ENCODE peak calls at places on chromosomes 5 and 9, in eight cellular contexts. One of them, this sample, is unnamed. For H3K9me3, the result is how much of the 10 kb centered on the place peaks cover.

GRCh38 chr5:177996660-177997318 is 747 bp upstream of the PROP1 start:
- DNase-seq in IMR-90: no peak
- DNase-seq in aorta: no peak
- DNase-seq in PC-3: no peak
- DNase-seq in SJCRH30: no peak
- DNase-seq in WERI-Rb-1: no peak
- DNase-seq in pancreas: no peak
- DNase-seq in heart left ventricle: no peak
- DNase-seq in this sample: no peak

GRCh38 chr5:154285661-154286408 is 95.3 kb downstream of the GALNT10 start:
- DNase-seq in aorta: no peak
- DNase-seq in heart left ventricle: no peak
- DNase-seq in SJCRH30: no peak
- DNase-seq in WERI-Rb-1: no peak
- DNase-seq in IMR-90: peak
- DNase-seq in pancreas: no peak
- DNase-seq in PC-3: peak
- DNase-seq in this sample: peak

GRCh38 chr5:148224131-148224742 is 14.1 kb upstream of the MARCOL start:
- DNase-seq in pancreas: no peak
- DNase-seq in WERI-Rb-1: no peak
- DNase-seq in PC-3: peak
- DNase-seq in aorta: no peak
- DNase-seq in IMR-90: no peak
- DNase-seq in SJCRH30: no peak
- DNase-seq in heart left ventricle: no peak
- DNase-seq in this sample: no peak

GRCh38 chr9:6656901-6657300 is 11.4 kb upstream of the GLDC start:
- DNase-seq in PC-3: no peak
- DNase-seq in heart left ventricle: no peak
- DNase-seq in WERI-Rb-1: no peak
- DNase-seq in aorta: no peak
- DNase-seq in IMR-90: no peak
- DNase-seq in SJCRH30: no peak
- DNase-seq in pancreas: no peak
- DNase-seq in this sample: no peak

GRCh38 chr9:137030931-137031527 is 859 bp downstream of the FUT7 start:
- DNase-seq in SJCRH30: no peak
- DNase-seq in pancreas: no peak
- DNase-seq in aorta: no peak
- DNase-seq in heart left ventricle: no peak
- DNase-seq in IMR-90: no peak
- DNase-seq in WERI-Rb-1: no peak
- DNase-seq in PC-3: no peak
- DNase-seq in this sample: no peak

GRCh38 chr9:117258201-117258866 is 156.5 kb downstream of the ASTN2 start:
- DNase-seq in WERI-Rb-1: no peak
- DNase-seq in SJCRH30: no peak
- DNase-seq in IMR-90: no peak
- DNase-seq in heart left ventricle: no peak
- DNase-seq in PC-3: no peak
- DNase-seq in pancreas: no peak
- DNase-seq in aorta: no peak
- DNase-seq in this sample: no peak

GRCh38 chr5:75214928-75215327 is 21.8 kb downstream of the ANKRD31 start:
- DNase-seq in heart left ventricle: no peak
- DNase-seq in PC-3: no peak
- DNase-seq in WERI-Rb-1: no peak
- DNase-seq in SJCRH30: no peak
- DNase-seq in IMR-90: no peak
- DNase-seq in aorta: no peak
- DNase-seq in pancreas: no peak
- DNase-seq in this sample: no peak

GRCh38 chr9:77953590-77953989 is 78.0 kb downstream of the GNAQ start:
- DNase-seq in PC-3: no peak
- DNase-seq in pancreas: no peak
- DNase-seq in IMR-90: no peak
- DNase-seq in aorta: no peak
- DNase-seq in SJCRH30: no peak
- DNase-seq in WERI-Rb-1: no peak
- DNase-seq in heart left ventricle: no peak
- DNase-seq in this sample: no peak

GRCh38 chr5:150183436-150183835 is 6.4 kb upstream of the SLC6A7 start:
- DNase-seq in IMR-90: no peak
- DNase-seq in aorta: no peak
- DNase-seq in SJCRH30: no peak
- DNase-seq in heart left ventricle: no peak
- DNase-seq in pancreas: no peak
- DNase-seq in WERI-Rb-1: no peak
- DNase-seq in PC-3: no peak
- DNase-seq in this sample: no peak

DNA sequence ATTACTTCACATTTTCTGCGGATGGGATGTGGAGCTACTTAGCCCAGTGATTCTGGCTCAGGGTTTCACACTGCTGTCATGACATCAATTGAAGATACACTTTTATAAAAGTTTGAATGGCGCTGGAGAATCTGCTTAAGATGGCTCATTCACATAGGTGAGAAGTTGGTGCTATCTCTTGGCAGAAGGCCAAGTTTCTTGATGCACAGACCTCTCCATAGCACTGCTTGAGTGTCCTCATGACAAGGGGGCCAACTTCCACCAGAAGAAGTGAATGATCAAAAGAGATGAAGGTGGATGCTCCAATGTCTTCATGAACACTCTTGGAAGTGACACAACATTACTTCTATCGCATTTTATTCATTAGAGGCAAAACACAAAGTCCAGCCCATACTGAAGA is 403.7 kb upstream of the CCNG1 start:
- DNase-seq in IMR-90: no peak
- DNase-seq in aorta: no peak
- DNase-seq in PC-3: no peak
- DNase-seq in SJCRH30: no peak
- DNase-seq in WERI-Rb-1: no peak
- DNase-seq in heart left ventricle: no peak
- DNase-seq in pancreas: no peak
- DNase-seq in this sample: no peak
- H3K9me3 ChIP-seq in IMR-90: under half
- H3K9me3 ChIP-seq in aorta: under half
- H3K9me3 ChIP-seq in PC-3: under half
- H3K9me3 ChIP-seq in SJCRH30: under half
- H3K9me3 ChIP-seq in WERI-Rb-1: under half
- H3K9me3 ChIP-seq in heart left ventricle: under half
- H3K9me3 ChIP-seq in pancreas: under half
- H3K9me3 ChIP-seq in this sample: under half

GRCh38 chr5:179033004-179033580 is 9.5 kb downstream of the ZNF879 start:
- DNase-seq in PC-3: no peak
- DNase-seq in SJCRH30: no peak
- DNase-seq in heart left ventricle: no peak
- DNase-seq in WERI-Rb-1: no peak
- DNase-seq in aorta: no peak
- DNase-seq in IMR-90: no peak
- DNase-seq in pancreas: no peak
- DNase-seq in this sample: no peak
- H3K9me3 ChIP-seq in PC-3: under half
- H3K9me3 ChIP-seq in SJCRH30: under half
- H3K9me3 ChIP-seq in heart left ventricle: half or more
- H3K9me3 ChIP-seq in WERI-Rb-1: under half
- H3K9me3 ChIP-seq in aorta: under half
- H3K9me3 ChIP-seq in IMR-90: half or more
- H3K9me3 ChIP-seq in pancreas: under half
- H3K9me3 ChIP-seq in this sample: half or more

DNA sequence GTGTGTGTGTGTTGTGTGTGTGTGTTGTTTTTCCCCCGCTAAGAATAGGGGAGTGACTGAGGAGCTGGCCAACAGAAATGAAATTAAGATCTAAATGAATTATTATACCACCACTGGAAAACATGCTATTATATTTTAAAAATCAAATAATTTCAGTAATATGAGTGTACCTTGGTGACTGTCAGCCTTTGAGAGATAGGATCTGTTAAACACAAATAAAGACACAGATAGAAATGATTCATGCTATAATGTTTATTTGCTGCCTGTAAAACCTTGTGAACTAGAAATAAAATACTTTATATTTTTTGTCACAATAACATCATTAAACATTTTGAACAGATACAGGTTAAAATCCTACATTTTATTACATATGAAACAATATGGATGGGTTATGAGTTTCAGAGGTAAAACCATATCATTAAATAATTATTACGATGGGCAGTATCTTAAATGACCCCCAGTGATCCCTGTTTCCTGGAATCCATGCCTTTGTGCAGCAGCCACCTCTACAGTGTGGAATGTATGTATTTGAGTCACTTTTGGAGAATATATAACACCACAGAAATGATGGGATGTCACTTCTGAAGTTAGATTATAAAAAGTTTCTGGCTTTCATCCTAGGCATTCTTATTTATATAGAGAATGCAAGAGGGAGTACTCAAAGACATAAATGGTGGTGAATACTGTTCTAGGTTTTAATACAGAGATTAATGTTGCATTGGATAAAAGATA is 617.2 kb downstream of the CDH18 start:
- DNase-seq in WERI-Rb-1: no peak
- DNase-seq in SJCRH30: no peak
- DNase-seq in IMR-90: no peak
- DNase-seq in pancreas: no peak
- DNase-seq in PC-3: peak
- DNase-seq in aorta: no peak
- DNase-seq in heart left ventricle: no peak
- DNase-seq in this sample: no peak
- H3K9me3 ChIP-seq in WERI-Rb-1: under half
- H3K9me3 ChIP-seq in SJCRH30: under half
- H3K9me3 ChIP-seq in IMR-90: under half
- H3K9me3 ChIP-seq in pancreas: under half
- H3K9me3 ChIP-seq in PC-3: under half
- H3K9me3 ChIP-seq in aorta: under half
- H3K9me3 ChIP-seq in heart left ventricle: under half
- H3K9me3 ChIP-seq in this sample: under half

GRCh38 chr9:122195875-122196274 is 32.9 kb downstream of the LHX6 start:
- DNase-seq in WERI-Rb-1: no peak
- DNase-seq in aorta: no peak
- DNase-seq in pancreas: no peak
- DNase-seq in PC-3: no peak
- DNase-seq in IMR-90: no peak
- DNase-seq in heart left ventricle: no peak
- DNase-seq in SJCRH30: no peak
- DNase-seq in this sample: no peak
- H3K9me3 ChIP-seq in WERI-Rb-1: under half
- H3K9me3 ChIP-seq in aorta: under half
- H3K9me3 ChIP-seq in pancreas: under half
- H3K9me3 ChIP-seq in PC-3: under half
- H3K9me3 ChIP-seq in IMR-90: under half
- H3K9me3 ChIP-seq in heart left ventricle: under half
- H3K9me3 ChIP-seq in SJCRH30: under half
- H3K9me3 ChIP-seq in this sample: under half

This sample was measured in adipocyte.